ENCODE peak calls at places on chromosomes 11 and 22, in five cellular contexts. M is HFFc6; Z is progenitor cell of endocrine pancreas; X is stimulated activated CD4-positive, alpha-beta T cell treated with anti-CD3 and anti-CD28 coated beads, Interleukin-12 subunit alpha, Interleukin-12 subunit beta, amount 100 ng/mL, for 4 hours; K is cerebellum. B is an unnamed sample.

GRCh38 chr22:24996420-24996952 is 44.0 kb downstream of the KIAA1671 start:
- DNase-seq in M (no peak), K (no peak), Z (no peak), X (no peak), B (no peak)

GRCh38 chr11:11949482-11949881 is 58.9 kb downstream of the DKK3 start:
- DNase-seq in M (no peak), X (no peak), K (no peak), Z (no peak), B (no peak)

GRCh38 chr11:112784323-112785073 is 176.7 kb upstream of the NCAM1 start:
- DNase-seq in K (peak), X (no peak), Z (no peak), M (no peak), B (no peak)

GRCh38 chr11:69530278-69531070 is 49.0 kb downstream of the LINC01488 start:
- DNase-seq in Z (no peak), X (no peak), M (no peak), K (no peak), B (no peak)

GRCh38 chr11:7548659-7549283 is 35.0 kb downstream of the PPFIBP2 start:
- DNase-seq in K (no peak), X (no peak), Z (peak), M (no peak), B (no peak)

GRCh38 chr11:28526406-28526751 is 418.2 kb downstream of the METTL15 start:
- DNase-seq in K (no peak), Z (no peak), X (no peak), M (peak), B (no peak)

GRCh38 chr11:84687433-84687832 is 939.7 kb downstream of the DLG2 start:
- DNase-seq in X (no peak), M (no peak), Z (no peak), K (no peak), B (no peak)

GRCh38 chr22:41132555-41132954 is 40.2 kb downstream of the EP300 start:
- DNase-seq in Z (no peak), X (no peak), K (no peak), M (no peak), B (no peak)

GRCh38 chr11:111776398-111777093 is 10.4 kb upstream of the PPP2R1B start:
- DNase-seq in X (no peak), M (no peak), Z (no peak), K (no peak), B (no peak)

GRCh38 chr22:29299136-29299900 is 7.1 kb upstream of the GAS2L1 start:
- DNase-seq in Z (no peak), X (no peak), M (no peak), K (no peak), B (no peak)

GRCh38 chr22:44944891-44945600 is 64.8 kb downstream of the PHF21B start:
- DNase-seq in M (no peak), Z (no peak), X (no peak), K (no peak), B (no peak)

GRCh38 chr22:42076764-42077485 is 2.6 kb upstream of the SMDT1 start:
- DNase-seq in Z (no peak), K (no peak), M (no peak), X (no peak), B (no peak)

GRCh38 chr11:126491092-126491491 is 135.6 kb downstream of the ST3GAL4 start:
- DNase-seq in K (no peak), Z (no peak), X (no peak), M (no peak), B (peak)

GRCh38 chr11:31326470-31327148 is 42.9 kb downstream of the DCDC1 start:
- DNase-seq in X (no peak), Z (no peak), K (no peak), M (no peak), B (no peak)

GRCh38 chr11:125275905-125276634 is 111.5 kb downstream of the PKNOX2 start:
- DNase-seq in Z (no peak), K (no peak), X (no peak), M (no peak), B (no peak)

GRCh38 chr22:44192098-44192810 is 11.5 kb downstream of the PARVG start:
- DNase-seq in X (peak), K (no peak), M (no peak), Z (no peak), B (no peak)

GRCh38 chr11:86360775-86361395 is 13.8 kb upstream of the CCDC81 start:
- DNase-seq in M (peak), X (no peak), Z (no peak), K (no peak), B (no peak)

GRCh38 chr11:2898366-2899079 is 12.9 kb upstream of the CDKN1C start:
- DNase-seq in Z (no peak), M (peak), X (no peak), K (no peak), B (no peak)

GRCh38 chr11:27716850-27717249 is 16.6 kb upstream of the BDNF start:
- DNase-seq in M (peak), X (no peak), Z (no peak), K (peak), B (no peak)

GRCh38 chr11:43962383-43962969 is 20.0 kb downstream of the C11orf96 start:
- DNase-seq in Z (no peak), M (no peak), K (no peak), X (no peak), B (no peak)

GRCh38 chr11:12502041-12502440 is 124.7 kb downstream of the PARVA start:
- DNase-seq in K (no peak), X (no peak), M (peak), Z (no peak), B (no peak)

GRCh38 chr22:41074466-41074865 is 17.9 kb upstream of the EP300 start:
- DNase-seq in Z (no peak), M (no peak), X (no peak), K (no peak), B (no peak)

GRCh38 chr11:86537541-86538222 is 134.7 kb downstream of the ME3 start:
- DNase-seq in X (no peak), M (no peak), Z (no peak), K (no peak), B (no peak)

GRCh38 chr11:27246925-27247324 is 116.1 kb downstream of the CCDC34 start:
- DNase-seq in K (no peak), Z (no peak), X (no peak), M (no peak), B (no peak)

GRCh38 chr11:125925804-125926203 is 20.0 kb upstream of the VSIG10L2 start:
- DNase-seq in K (no peak), Z (no peak), X (no peak), M (no peak), B (no peak)

GRCh38 chr11:18791175-18792065 is at the start of gene PTPN5:
- DNase-seq in K (no peak), M (no peak), X (no peak), Z (peak), B (no peak)

GRCh38 chr22:24200616-24201212 is 19.4 kb downstream of the SUSD2 start:
- DNase-seq in K (no peak), X (no peak), M (peak), Z (no peak), B (no peak)

GRCh38 chr11:61682093-61682732 is 2.0 kb downstream of the DAGLA start:
- DNase-seq in K (no peak), X (no peak), M (no peak), Z (no peak), B (no peak)

GRCh38 chr11:34825315-34825669 is 90.9 kb downstream of the APIP start:
- DNase-seq in K (no peak), M (no peak), Z (no peak), X (no peak), B (no peak)

GRCh38 chr11:95650271-95650670 is 139.3 kb downstream of the FAM76B start:
- DNase-seq in X (no peak), K (no peak), Z (no peak), M (no peak), B (no peak)

GRCh38 chr11:72363112-72363511 is 71.2 kb downstream of the CLPB start:
- DNase-seq in M (no peak), X (no peak), Z (no peak), K (no peak), B (no peak)

GRCh38 chr22:39428597-39429071 is 28.2 kb upstream of the MGAT3 start:
- DNase-seq in K (no peak), Z (no peak), M (no peak), X (no peak), B (no peak)

GRCh38 chr11:34641981-34642380 is 21.1 kb downstream of the EHF start:
- DNase-seq in K (no peak), Z (no peak), X (no peak), M (no peak), B (no peak)

GRCh38 chr11:10606536-10607208 is 38.2 kb upstream of the LYVE1 start:
- DNase-seq in M (peak), X (no peak), Z (no peak), K (no peak), B (no peak)

GRCh38 chr11:92297551-92298237 is 73.1 kb downstream of the FAT3 start:
- DNase-seq in M (no peak), Z (no peak), K (no peak), X (no peak), B (no peak)

B was measured in NCI-H2107.